ENCODE peak calls at places on chromosome 17, in eight cellular contexts. D is left lung, U is IMR-90, Y is lower leg skin, J is A673, I is RWPE1, W is AG10803, O is adrenal gland. P is an unnamed sample.

GRCh38 chr17:78882546-78883089 is 20.4 kb downstream of the CEP295NL start:
- DNase-seq in D (peak), Y (peak), I (no peak), U (no peak), W (no peak), J (no peak), O (no peak), P (no peak)

GRCh38 chr17:63694229-63694973 is 5.5 kb downstream of the LIMD2 start:
- DNase-seq in O (no peak), U (no peak), Y (no peak), D (no peak), J (peak), I (no peak), W (no peak), P (no peak)

GRCh38 chr17:50423553-50424159 is 2.4 kb upstream of the ACSF2 start:
- DNase-seq in D (peak), O (no peak), I (peak), Y (no peak), J (peak), W (peak), U (peak), P (no peak)

GRCh38 chr17:44921122-44921882 is 6.0 kb upstream of the GFAP start:
- DNase-seq in Y (peak), I (no peak), J (no peak), W (no peak), O (peak), D (peak), U (no peak), P (no peak)

GRCh38 chr17:46002311-46002972 is 3.4 kb downstream of the STH start:
- DNase-seq in U (peak), I (peak), W (peak), J (peak), O (peak), Y (peak), D (peak), P (peak)

GRCh38 chr17:72004476-72005331 is 116.1 kb upstream of the SOX9 start:
- DNase-seq in J (no peak), W (peak), O (no peak), U (no peak), I (no peak), Y (no peak), D (no peak), P (no peak)

GRCh38 chr17:50817838-50818237 is 17.5 kb upstream of the WFIKKN2 start:
- DNase-seq in W (no peak), Y (no peak), J (no peak), U (no peak), I (peak), O (no peak), D (no peak), P (no peak)

GRCh38 chr17:67520916-67521772 is 144.1 kb downstream of the PITPNC1 start:
- DNase-seq in O (no peak), J (no peak), U (peak), D (no peak), Y (peak), I (no peak), W (peak), P (no peak)

GRCh38 chr17:12665263-12666210 is at the start of gene MYOCD:
- DNase-seq in O (no peak), D (no peak), U (peak), Y (no peak), I (peak), J (no peak), W (no peak), P (peak)

GRCh38 chr17:28993645-28994426 is 12.0 kb downstream of the SEZ6 start:
- DNase-seq in U (no peak), O (peak), D (no peak), Y (no peak), W (no peak), J (no peak), I (no peak), P (no peak)

GRCh38 chr17:75059369-75060345 is 12.6 kb downstream of the KCTD2 start:
- DNase-seq in O (no peak), D (no peak), W (peak), U (peak), J (peak), I (no peak), Y (no peak), P (no peak)

GRCh38 chr17:73650147-73650546 is 5.9 kb upstream of the SDK2 start:
- DNase-seq in J (no peak), U (no peak), W (no peak), O (no peak), D (no peak), Y (peak), I (no peak), P (no peak)

GRCh38 chr17:66783656-66784381 is 51.1 kb upstream of the CACNG5 start:
- DNase-seq in D (no peak), W (no peak), U (no peak), I (no peak), J (no peak), O (no peak), Y (no peak), P (no peak)

GRCh38 chr17:21463779-21464407 is 87.7 kb downstream of the KCNJ12 start:
- DNase-seq in D (no peak), I (no peak), W (no peak), Y (peak), O (no peak), J (no peak), U (no peak), P (no peak)

GRCh38 chr17:66585472-66585871 is 249.4 kb upstream of the CACNG5 start:
- DNase-seq in D (no peak), W (no peak), I (no peak), O (no peak), J (no peak), Y (no peak), U (no peak), P (no peak)

GRCh38 chr17:70098030-70098429 is 23.0 kb downstream of the KCNJ16 start:
- DNase-seq in W (no peak), I (no peak), J (peak), O (no peak), U (no peak), Y (no peak), D (no peak), P (no peak)

GRCh38 chr17:74452841-74453661 is 13.4 kb upstream of the CD300A start:
- DNase-seq in O (peak), Y (no peak), D (no peak), J (no peak), I (no peak), U (no peak), W (no peak), P (no peak)

GRCh38 chr17:78990349-78991016 is 10.8 kb upstream of the LGALS3BP start:
- DNase-seq in I (no peak), W (no peak), O (no peak), J (no peak), U (no peak), D (no peak), Y (peak), P (no peak)

GRCh38 chr17:6061290-6061689 is 8.9 kb upstream of the WSCD1 start:
- DNase-seq in I (peak), U (peak), W (peak), D (no peak), O (peak), J (no peak), Y (no peak), P (no peak)

DNA sequence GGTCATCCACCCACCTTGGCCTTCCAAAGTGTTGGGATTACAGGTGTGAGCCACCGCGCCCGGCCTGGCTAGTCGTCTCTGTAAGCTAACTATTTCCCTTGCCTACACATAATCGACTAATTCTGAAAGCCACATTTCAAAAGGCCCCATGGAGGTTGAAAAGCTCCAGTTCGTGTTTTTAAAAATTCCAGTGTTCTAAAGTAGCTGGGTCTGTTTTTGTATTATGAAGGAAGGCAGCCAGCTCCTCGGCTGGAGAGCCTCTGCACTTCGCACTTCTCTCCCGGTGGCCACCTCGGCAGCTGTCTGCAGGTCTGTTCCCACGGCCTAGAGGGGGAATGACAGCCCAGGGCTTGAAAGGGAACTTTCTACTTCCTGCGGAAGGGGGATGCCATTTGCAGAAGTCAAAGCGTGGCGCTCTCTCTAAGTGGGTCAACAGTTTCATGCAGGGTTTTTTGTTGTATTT is 16.9 kb downstream of the HASPIN start:
- DNase-seq in I (no peak), J (no peak), Y (no peak), O (no peak), U (no peak), D (peak), W (no peak), P (no peak)
- TF ChIP-seq CTCF in I (no peak), J (no peak), Y (no peak), O (no peak), U (no peak), D (no peak), W (no peak), P (no peak)

GRCh38 chr17:40915199-40915661 is 22.2 kb downstream of the KRT23 start:
- DNase-seq in O (no peak), J (no peak), W (peak), Y (no peak), U (peak), I (peak), D (no peak), P (no peak)

GRCh38 chr17:40912506-40913220 is 24.8 kb downstream of the KRT23 start:
- DNase-seq in I (no peak), Y (no peak), D (no peak), U (no peak), W (no peak), O (no peak), J (no peak), P (no peak)

GRCh38 chr17:40914456-40914855 is 23.0 kb downstream of the KRT23 start:
- DNase-seq in U (no peak), D (no peak), W (no peak), O (no peak), I (peak), J (no peak), Y (no peak), P (no peak)

GRCh38 chr17:40916366-40916765 is 21.1 kb downstream of the KRT23 start:
- DNase-seq in O (no peak), U (no peak), W (no peak), I (no peak), J (no peak), Y (no peak), D (no peak), P (no peak)

GRCh38 chr17:40915721-40916256 is 21.7 kb downstream of the KRT23 start:
- DNase-seq in U (peak), I (peak), Y (no peak), O (no peak), W (peak), D (no peak), J (no peak), P (no peak)
- TF ChIP-seq CTCF in U (no peak), I (no peak), Y (no peak), O (no peak), W (no peak), D (no peak), J (no peak), P (no peak)

DNA sequence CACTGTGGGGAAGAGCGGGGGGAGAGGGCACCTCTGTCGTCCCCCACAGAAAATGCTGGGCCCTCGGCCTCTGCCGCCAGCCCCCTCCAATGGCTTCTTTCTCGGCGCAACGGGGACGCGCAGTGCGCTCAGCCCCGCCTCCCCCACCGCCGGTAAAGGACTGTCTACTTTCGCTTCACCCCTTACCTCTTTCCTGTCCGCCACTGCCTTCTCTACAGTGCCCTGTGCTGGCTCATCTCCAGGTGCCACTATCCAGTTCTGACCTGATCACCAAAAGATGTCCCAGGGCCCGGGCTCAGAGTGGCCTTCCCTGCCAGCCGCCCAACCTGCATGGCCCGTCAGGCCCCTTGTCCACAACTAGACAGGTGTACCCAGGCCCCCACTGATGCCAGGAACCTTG is 7.3 kb downstream of the ENDOV start:
- DNase-seq in I (no peak), Y (no peak), O (no peak), D (no peak), U (no peak), J (no peak), W (no peak), P (no peak)
- TF ChIP-seq CTCF in I (no peak), Y (no peak), O (no peak), D (no peak), U (no peak), J (no peak), W (no peak), P (no peak)

GRCh38 chr17:76270770-76271668 is 5.9 kb downstream of the UBALD2 start:
- DNase-seq in I (no peak), O (no peak), J (no peak), W (no peak), U (no peak), D (no peak), Y (no peak), P (no peak)

GRCh38 chr17:76272541-76273434 is 7.6 kb downstream of the UBALD2 start:
- DNase-seq in O (no peak), Y (peak), D (no peak), J (no peak), I (no peak), W (no peak), U (no peak), P (no peak)

GRCh38 chr17:76270127-76270592 is 5.0 kb downstream of the UBALD2 start:
- DNase-seq in Y (peak), J (no peak), W (no peak), U (no peak), I (no peak), D (no peak), O (no peak), P (no peak)

GRCh38 chr17:76273435-76273921 is 8.3 kb downstream of the UBALD2 start:
- DNase-seq in J (no peak), I (no peak), U (no peak), D (no peak), Y (peak), O (no peak), W (no peak), P (no peak)

GRCh38 chr17:76271669-76272540 is 6.8 kb downstream of the UBALD2 start:
- DNase-seq in Y (peak), I (no peak), U (no peak), J (no peak), W (no peak), D (no peak), O (no peak), P (peak)
- TF ChIP-seq CTCF in Y (no peak), I (no peak), U (no peak), J (no peak), W (no peak), D (no peak), O (no peak), P (no peak)

GRCh38 chr17:57130708-57131461 is 45.8 kb downstream of the AKAP1 start:
- DNase-seq in O (peak), D (peak), J (peak), W (peak), Y (peak), I (peak), U (peak), P (peak)
- TF ChIP-seq CTCF in O (peak), D (peak), J (peak), W (peak), Y (no peak), I (peak), U (peak), P (no peak)

GRCh38 chr17:48663134-48663924 is 37.2 kb upstream of the HOXB9 start:
- DNase-seq in J (peak), O (no peak), W (no peak), Y (peak), I (no peak), U (no peak), D (no peak), P (no peak)
- TF ChIP-seq CTCF in J (peak), O (no peak), W (no peak), Y (no peak), I (no peak), U (no peak), D (no peak), P (no peak)

GRCh38 chr17:80861892-80862291 is 129.7 kb upstream of the CHMP6 start:
- DNase-seq in D (peak), W (peak), I (peak), U (peak), O (no peak), Y (no peak), J (no peak), P (no peak)
- TF ChIP-seq CTCF in D (peak), W (peak), I (peak), U (peak), O (peak), Y (no peak), J (peak), P (no peak)

DNA sequence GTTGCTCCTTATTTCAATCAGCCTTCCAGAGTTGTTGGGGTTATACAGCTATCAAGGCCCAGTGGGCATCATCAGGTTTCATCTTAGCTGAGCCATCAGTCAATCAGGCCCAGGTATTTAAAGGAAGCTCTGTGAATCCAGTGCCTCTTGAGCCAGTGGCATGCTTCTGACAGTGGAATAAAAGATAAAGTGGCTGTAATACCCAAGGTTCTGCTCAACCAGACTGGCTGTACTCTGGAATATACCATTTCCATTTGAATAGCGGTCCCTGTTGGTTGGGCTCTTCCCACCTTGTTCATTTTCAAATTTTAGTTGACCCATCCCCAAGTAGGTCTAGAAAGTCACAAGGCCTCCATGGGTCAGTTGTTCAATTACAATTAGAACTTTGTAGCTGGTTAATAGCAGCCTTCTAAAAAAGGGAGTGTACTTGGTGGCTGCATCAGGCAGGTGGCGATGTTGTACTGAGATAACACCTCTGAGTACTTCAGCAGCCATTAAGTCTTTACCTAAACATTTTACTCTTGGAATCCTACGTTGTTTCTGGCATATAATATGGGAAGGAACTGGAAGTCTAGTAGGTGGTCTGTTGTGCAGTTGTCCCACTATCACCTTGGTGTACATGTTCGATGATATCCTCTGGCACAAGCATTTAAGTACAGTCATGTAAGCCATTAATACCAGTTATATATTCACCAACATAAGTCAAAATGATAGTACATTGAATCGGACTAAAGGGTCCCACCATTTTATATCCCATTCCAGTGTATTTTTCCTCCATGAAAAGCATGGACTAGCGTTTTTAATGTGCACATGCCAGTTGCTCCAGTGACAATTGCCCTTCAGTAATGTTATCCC is 294.1 kb downstream of the BCAS3 start:
- DNase-seq in Y (no peak), U (peak), W (peak), O (no peak), J (peak), I (peak), D (no peak), P (no peak)
- TF ChIP-seq CTCF in Y (no peak), U (peak), W (peak), O (peak), J (peak), I (peak), D (peak), P (peak)

DNA sequence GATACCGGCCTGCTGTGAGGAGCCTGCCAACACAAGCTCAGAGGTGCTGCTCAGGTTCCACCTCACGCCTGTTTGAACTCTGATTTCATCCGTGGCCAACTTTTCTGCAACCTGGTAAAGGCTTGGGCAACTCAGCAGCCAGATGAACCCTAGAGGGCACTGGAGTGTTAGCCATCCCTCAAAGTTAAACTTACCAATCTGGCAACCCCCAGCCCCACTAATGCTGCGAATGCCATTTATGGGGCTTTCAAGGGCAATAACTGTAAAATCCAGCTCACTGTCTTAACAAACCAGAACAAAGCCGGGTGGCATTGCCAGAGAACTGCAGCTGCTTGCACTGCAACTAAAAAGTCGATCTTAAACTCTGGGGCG is 105.5 kb downstream of the AXIN2 start:
- DNase-seq in D (no peak), O (peak), U (peak), I (no peak), J (peak), Y (no peak), W (peak), P (no peak)
- TF ChIP-seq CTCF in D (peak), O (peak), U (peak), I (no peak), J (peak), Y (no peak), W (peak), P (no peak)

P was measured in activated B cell treated with CpG ODN at 0.5 μM for 24 hours.